ENCODE peak calls at places on chromosomes 5 and 9, in nine cellular contexts. One of them, this sample, is unnamed.

GRCh38 chr5:72066658-72067057 is 40.6 kb upstream of the MAP1B start:
- DNase-seq in CD4-positive, alpha-beta T cell: no peak
- DNase-seq in CD8-positive, alpha-beta T cell: no peak
- DNase-seq in IMR-90: peak
- DNase-seq in psoas muscle: no peak
- DNase-seq in endothelial cell: no peak
- DNase-seq in RWPE2: no peak
- DNase-seq in ovary: no peak
- DNase-seq in breast epithelium: no peak
- DNase-seq in this sample: no peak

GRCh38 chr5:67105270-67105669 is 91.3 kb downstream of the CD180 start:
- DNase-seq in CD4-positive, alpha-beta T cell: no peak
- DNase-seq in CD8-positive, alpha-beta T cell: no peak
- DNase-seq in IMR-90: no peak
- DNase-seq in psoas muscle: no peak
- DNase-seq in endothelial cell: no peak
- DNase-seq in RWPE2: no peak
- DNase-seq in ovary: no peak
- DNase-seq in breast epithelium: no peak
- DNase-seq in this sample: no peak

GRCh38 chr9:36214571-36214970 is 23.9 kb downstream of the CLTA start:
- DNase-seq in CD4-positive, alpha-beta T cell: no peak
- DNase-seq in CD8-positive, alpha-beta T cell: no peak
- DNase-seq in IMR-90: peak
- DNase-seq in psoas muscle: no peak
- DNase-seq in endothelial cell: no peak
- DNase-seq in RWPE2: no peak
- DNase-seq in ovary: no peak
- DNase-seq in breast epithelium: no peak
- DNase-seq in this sample: no peak

GRCh38 chr9:129558551-129559505 is 62.1 kb downstream of the C9orf50 start:
- DNase-seq in CD4-positive, alpha-beta T cell: no peak
- DNase-seq in CD8-positive, alpha-beta T cell: no peak
- DNase-seq in IMR-90: no peak
- DNase-seq in psoas muscle: no peak
- DNase-seq in endothelial cell: no peak
- DNase-seq in RWPE2: no peak
- DNase-seq in ovary: peak
- DNase-seq in breast epithelium: no peak
- DNase-seq in this sample: no peak

GRCh38 chr9:77648458-77649108 is 461 bp upstream of the GNA14 start:
- DNase-seq in CD4-positive, alpha-beta T cell: no peak
- DNase-seq in CD8-positive, alpha-beta T cell: no peak
- DNase-seq in IMR-90: no peak
- DNase-seq in psoas muscle: peak
- DNase-seq in endothelial cell: peak
- DNase-seq in RWPE2: no peak
- DNase-seq in ovary: peak
- DNase-seq in breast epithelium: peak
- DNase-seq in this sample: no peak

GRCh38 chr5:181024245-181025029 is 15.6 kb upstream of the BTNL9 start:
- DNase-seq in CD4-positive, alpha-beta T cell: no peak
- DNase-seq in CD8-positive, alpha-beta T cell: no peak
- DNase-seq in IMR-90: no peak
- DNase-seq in psoas muscle: no peak
- DNase-seq in endothelial cell: no peak
- DNase-seq in RWPE2: no peak
- DNase-seq in ovary: no peak
- DNase-seq in breast epithelium: no peak
- DNase-seq in this sample: no peak

GRCh38 chr5:78638423-78638822 is 10.1 kb downstream of the LHFPL2 start:
- DNase-seq in CD4-positive, alpha-beta T cell: no peak
- DNase-seq in CD8-positive, alpha-beta T cell: no peak
- DNase-seq in IMR-90: peak
- DNase-seq in psoas muscle: peak
- DNase-seq in endothelial cell: no peak
- DNase-seq in RWPE2: peak
- DNase-seq in ovary: peak
- DNase-seq in breast epithelium: peak
- DNase-seq in this sample: no peak

GRCh38 chr9:24832307-24832706 is 286.6 kb upstream of the IZUMO3 start:
- DNase-seq in CD4-positive, alpha-beta T cell: no peak
- DNase-seq in CD8-positive, alpha-beta T cell: no peak
- DNase-seq in IMR-90: no peak
- DNase-seq in psoas muscle: no peak
- DNase-seq in endothelial cell: peak
- DNase-seq in RWPE2: no peak
- DNase-seq in ovary: no peak
- DNase-seq in breast epithelium: no peak
- DNase-seq in this sample: no peak

GRCh38 chr5:81754621-81755020 is 3.7 kb upstream of the SSBP2 start:
- DNase-seq in CD4-positive, alpha-beta T cell: no peak
- DNase-seq in CD8-positive, alpha-beta T cell: no peak
- DNase-seq in IMR-90: no peak
- DNase-seq in psoas muscle: no peak
- DNase-seq in endothelial cell: no peak
- DNase-seq in RWPE2: no peak
- DNase-seq in ovary: no peak
- DNase-seq in breast epithelium: no peak
- DNase-seq in this sample: no peak

GRCh38 chr9:124557895-124558294 is 50.7 kb upstream of the NR5A1 start:
- DNase-seq in CD4-positive, alpha-beta T cell: no peak
- DNase-seq in CD8-positive, alpha-beta T cell: no peak
- DNase-seq in IMR-90: no peak
- DNase-seq in psoas muscle: no peak
- DNase-seq in endothelial cell: no peak
- DNase-seq in RWPE2: no peak
- DNase-seq in ovary: no peak
- DNase-seq in breast epithelium: no peak
- DNase-seq in this sample: no peak

GRCh38 chr9:83473488-83473971 is 64.7 kb downstream of the FRMD3 start:
- DNase-seq in CD4-positive, alpha-beta T cell: no peak
- DNase-seq in CD8-positive, alpha-beta T cell: no peak
- DNase-seq in IMR-90: no peak
- DNase-seq in psoas muscle: no peak
- DNase-seq in endothelial cell: no peak
- DNase-seq in RWPE2: no peak
- DNase-seq in ovary: no peak
- DNase-seq in breast epithelium: no peak
- DNase-seq in this sample: no peak

DNA sequence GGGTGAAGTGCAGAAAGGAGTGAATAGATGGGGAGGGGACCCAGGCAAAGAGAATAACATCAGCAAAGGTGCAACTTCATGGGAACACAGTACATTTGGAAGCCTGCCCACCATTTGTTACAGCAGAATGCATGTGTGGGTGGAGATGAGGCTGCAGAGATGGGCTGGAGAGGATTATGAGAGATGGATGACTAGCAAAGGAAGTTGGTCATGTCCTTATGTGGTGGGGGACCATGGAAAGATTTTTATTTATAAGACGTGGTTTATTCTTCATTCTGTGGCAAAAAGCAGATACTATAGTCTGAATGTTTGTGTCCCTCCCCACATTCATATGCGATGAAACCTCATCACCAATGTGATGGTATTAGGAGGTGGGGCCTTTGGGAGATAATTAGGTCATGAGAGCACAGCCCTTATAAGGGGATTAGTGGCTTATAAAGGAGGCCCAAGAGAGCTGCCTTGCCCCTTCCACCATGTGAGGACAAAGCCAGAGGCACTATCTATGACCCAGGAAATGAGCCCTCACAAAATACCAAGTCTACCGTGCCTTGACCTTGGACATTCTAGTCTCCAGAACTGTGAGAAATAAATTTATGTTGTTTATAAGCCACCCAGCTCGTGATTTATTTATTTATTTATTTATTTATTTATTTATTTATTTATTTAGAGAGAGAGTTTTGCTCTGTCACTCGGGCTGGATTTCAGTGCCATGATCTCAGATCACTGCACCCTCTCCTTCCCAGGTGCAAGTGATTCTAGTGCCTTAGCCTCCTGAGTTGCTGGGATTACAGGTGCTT is 483.7 kb downstream of the RAB3C start:
- DNase-seq in CD4-positive, alpha-beta T cell: no peak
- DNase-seq in CD8-positive, alpha-beta T cell: no peak
- DNase-seq in IMR-90: peak
- DNase-seq in psoas muscle: peak
- DNase-seq in endothelial cell: no peak
- DNase-seq in RWPE2: no peak
- DNase-seq in ovary: no peak
- DNase-seq in breast epithelium: no peak
- DNase-seq in this sample: no peak
- TF ChIP-seq CTCF in CD4-positive, alpha-beta T cell: no peak
- TF ChIP-seq CTCF in CD8-positive, alpha-beta T cell: no peak
- TF ChIP-seq CTCF in IMR-90: no peak
- TF ChIP-seq CTCF in psoas muscle: no peak
- TF ChIP-seq CTCF in endothelial cell: no peak
- TF ChIP-seq CTCF in RWPE2: no peak
- TF ChIP-seq CTCF in ovary: no peak
- TF ChIP-seq CTCF in breast epithelium: no peak
- TF ChIP-seq CTCF in this sample: no peak

GRCh38 chr5:153818626-153819025 is 220.1 kb downstream of the FAM114A2 start:
- DNase-seq in CD4-positive, alpha-beta T cell: no peak
- DNase-seq in CD8-positive, alpha-beta T cell: no peak
- DNase-seq in IMR-90: no peak
- DNase-seq in psoas muscle: no peak
- DNase-seq in endothelial cell: no peak
- DNase-seq in RWPE2: no peak
- DNase-seq in ovary: no peak
- DNase-seq in breast epithelium: no peak
- DNase-seq in this sample: no peak

GRCh38 chr5:153813871-153814270 is 224.8 kb downstream of the FAM114A2 start:
- DNase-seq in CD4-positive, alpha-beta T cell: no peak
- DNase-seq in CD8-positive, alpha-beta T cell: no peak
- DNase-seq in IMR-90: no peak
- DNase-seq in psoas muscle: no peak
- DNase-seq in endothelial cell: no peak
- DNase-seq in RWPE2: no peak
- DNase-seq in ovary: no peak
- DNase-seq in breast epithelium: no peak
- DNase-seq in this sample: no peak

DNA sequence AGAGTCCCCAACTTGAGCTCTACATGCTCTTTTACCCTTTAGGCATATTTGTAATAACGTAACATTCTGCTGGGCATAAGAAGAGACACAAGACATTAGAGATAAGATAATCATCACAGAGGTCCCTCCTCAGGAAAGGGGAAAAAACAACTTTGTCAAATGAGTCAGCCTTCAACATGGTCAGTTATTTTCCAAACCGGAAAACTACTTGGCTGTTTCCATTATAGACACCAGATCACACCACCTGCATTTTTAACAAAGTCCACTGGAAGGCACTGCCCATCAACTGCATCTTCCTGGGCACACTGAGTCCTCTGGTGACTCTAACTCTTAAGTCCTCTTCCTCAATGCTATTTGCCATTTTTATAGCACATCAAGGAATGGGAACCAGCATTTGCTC is 221.8 kb downstream of the FAM114A2 start:
- DNase-seq in CD4-positive, alpha-beta T cell: no peak
- DNase-seq in CD8-positive, alpha-beta T cell: no peak
- DNase-seq in IMR-90: no peak
- DNase-seq in psoas muscle: no peak
- DNase-seq in endothelial cell: no peak
- DNase-seq in RWPE2: no peak
- DNase-seq in ovary: no peak
- DNase-seq in breast epithelium: no peak
- DNase-seq in this sample: no peak
- TF ChIP-seq CTCF in CD4-positive, alpha-beta T cell: no peak
- TF ChIP-seq CTCF in CD8-positive, alpha-beta T cell: no peak
- TF ChIP-seq CTCF in IMR-90: no peak
- TF ChIP-seq CTCF in psoas muscle: no peak
- TF ChIP-seq CTCF in endothelial cell: no peak
- TF ChIP-seq CTCF in RWPE2: peak
- TF ChIP-seq CTCF in ovary: no peak
- TF ChIP-seq CTCF in breast epithelium: no peak
- TF ChIP-seq CTCF in this sample: no peak

GRCh38 chr9:14670718-14671117 is 22.5 kb downstream of the ZDHHC21 start:
- DNase-seq in CD4-positive, alpha-beta T cell: no peak
- DNase-seq in CD8-positive, alpha-beta T cell: no peak
- DNase-seq in IMR-90: peak
- DNase-seq in psoas muscle: no peak
- DNase-seq in endothelial cell: no peak
- DNase-seq in RWPE2: no peak
- DNase-seq in ovary: no peak
- DNase-seq in breast epithelium: no peak
- DNase-seq in this sample: no peak
- TF ChIP-seq CTCF in CD4-positive, alpha-beta T cell: no peak
- TF ChIP-seq CTCF in CD8-positive, alpha-beta T cell: no peak
- TF ChIP-seq CTCF in IMR-90: no peak
- TF ChIP-seq CTCF in psoas muscle: no peak
- TF ChIP-seq CTCF in endothelial cell: no peak
- TF ChIP-seq CTCF in RWPE2: no peak
- TF ChIP-seq CTCF in ovary: no peak
- TF ChIP-seq CTCF in breast epithelium: no peak
- TF ChIP-seq CTCF in this sample: no peak

GRCh38 chr9:21326526-21327139 is 8.6 kb downstream of the KLHL9 start:
- DNase-seq in CD4-positive, alpha-beta T cell: no peak
- DNase-seq in CD8-positive, alpha-beta T cell: no peak
- DNase-seq in IMR-90: peak
- DNase-seq in psoas muscle: no peak
- DNase-seq in endothelial cell: no peak
- DNase-seq in RWPE2: no peak
- DNase-seq in ovary: no peak
- DNase-seq in breast epithelium: no peak
- DNase-seq in this sample: no peak
- TF ChIP-seq CTCF in CD4-positive, alpha-beta T cell: peak
- TF ChIP-seq CTCF in CD8-positive, alpha-beta T cell: peak
- TF ChIP-seq CTCF in IMR-90: peak
- TF ChIP-seq CTCF in psoas muscle: peak
- TF ChIP-seq CTCF in endothelial cell: peak
- TF ChIP-seq CTCF in RWPE2: peak
- TF ChIP-seq CTCF in ovary: peak
- TF ChIP-seq CTCF in breast epithelium: peak
- TF ChIP-seq CTCF in this sample: peak

GRCh38 chr5:138354926-138355378 is 2.5 kb downstream of the KDM3B start:
- DNase-seq in CD4-positive, alpha-beta T cell: peak
- DNase-seq in CD8-positive, alpha-beta T cell: peak
- DNase-seq in IMR-90: peak
- DNase-seq in psoas muscle: no peak
- DNase-seq in endothelial cell: peak
- DNase-seq in RWPE2: no peak
- DNase-seq in ovary: no peak
- DNase-seq in breast epithelium: no peak
- DNase-seq in this sample: no peak
- TF ChIP-seq CTCF in CD4-positive, alpha-beta T cell: no peak
- TF ChIP-seq CTCF in CD8-positive, alpha-beta T cell: no peak
- TF ChIP-seq CTCF in IMR-90: peak
- TF ChIP-seq CTCF in psoas muscle: no peak
- TF ChIP-seq CTCF in endothelial cell: no peak
- TF ChIP-seq CTCF in RWPE2: peak
- TF ChIP-seq CTCF in ovary: no peak
- TF ChIP-seq CTCF in breast epithelium: no peak
- TF ChIP-seq CTCF in this sample: no peak